ENCODE peak calls at places on chromosome 1, in six cellular contexts. A is Peyer's patch, I is adrenal gland, T is astrocyte of the spinal cord, G is progenitor cell of endocrine pancreas, R is nephron progenitor cell. N is an unnamed sample.

GRCh38 chr1:240352769-240353168 is 259.2 kb downstream of the GREM2 start:
- DNase-seq in A (no peak), G (no peak), R (no peak), T (peak), I (no peak), N (no peak)

GRCh38 chr1:169794530-169795416 is at the start of gene METTL18:
- DNase-seq in G (peak), R (peak), A (peak), T (peak), I (peak), N (peak)

GRCh38 chr1:24901791-24902470 is 28.1 kb downstream of the RUNX3 start:
- DNase-seq in I (no peak), G (no peak), T (no peak), A (peak), R (no peak), N (no peak)

GRCh38 chr1:211329764-211330201 is 3.1 kb downstream of the TRAF5 start:
- DNase-seq in G (no peak), I (peak), R (no peak), T (no peak), A (no peak), N (no peak)

GRCh38 chr1:245060684-245061374 is 94.0 kb upstream of the KIF26B start:
- DNase-seq in A (peak), T (peak), R (no peak), G (no peak), I (peak), N (peak)

GRCh38 chr1:240356568-240356967 is 255.4 kb downstream of the GREM2 start:
- DNase-seq in R (no peak), G (no peak), T (no peak), I (no peak), A (no peak), N (no peak)

GRCh38 chr1:183032122-183032921 is 9.1 kb downstream of the LAMC1 start:
- DNase-seq in G (no peak), T (peak), R (no peak), A (no peak), I (peak), N (no peak)

GRCh38 chr1:19209439-19209989 is 552 bp downstream of the UBR4 start:
- DNase-seq in T (peak), R (peak), I (peak), A (no peak), G (no peak), N (peak)

GRCh38 chr1:164999135-164999534 is 357.4 kb downstream of the LMX1A start:
- DNase-seq in G (no peak), A (no peak), T (no peak), R (no peak), I (no peak), N (no peak)

GRCh38 chr1:116020668-116021272 is 44.5 kb downstream of the SLC22A15 start:
- DNase-seq in A (peak), T (peak), R (peak), G (no peak), I (peak), N (peak)

GRCh38 chr1:53306168-53306567 is 21.7 kb downstream of the LRP8 start:
- DNase-seq in I (no peak), G (no peak), A (no peak), R (no peak), T (no peak), N (no peak)

GRCh38 chr1:40313958-40314720 is 2.9 kb downstream of the COL9A2 start:
- DNase-seq in G (no peak), A (no peak), T (no peak), R (no peak), I (no peak), N (no peak)

DNA sequence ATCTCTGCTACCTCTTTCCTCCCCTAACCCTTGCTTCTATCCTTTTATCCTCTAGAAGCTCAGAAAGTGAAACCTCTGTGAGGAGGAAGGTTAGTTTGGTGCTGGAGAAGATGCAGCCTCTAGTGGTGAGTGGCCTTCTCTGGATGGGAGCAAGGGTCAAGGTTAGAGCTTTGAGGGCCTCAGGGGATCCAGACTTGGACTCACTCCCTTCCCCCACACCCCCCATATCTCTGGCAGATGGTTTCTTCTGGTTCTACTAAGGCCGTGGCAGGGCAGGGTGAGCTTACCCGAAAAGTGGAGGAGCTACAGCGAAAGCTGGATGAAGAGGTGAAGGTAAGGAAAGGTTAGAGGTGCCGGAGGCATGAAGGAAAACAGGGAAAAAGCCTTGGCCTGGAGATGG is 9.2 kb downstream of the CGN start:
- DNase-seq in R (no peak), G (no peak), T (no peak), A (no peak), I (no peak), N (no peak)
- TF ChIP-seq CTCF in R (no peak), G (no peak), T (no peak), A (peak), I (no peak), N (no peak)

DNA sequence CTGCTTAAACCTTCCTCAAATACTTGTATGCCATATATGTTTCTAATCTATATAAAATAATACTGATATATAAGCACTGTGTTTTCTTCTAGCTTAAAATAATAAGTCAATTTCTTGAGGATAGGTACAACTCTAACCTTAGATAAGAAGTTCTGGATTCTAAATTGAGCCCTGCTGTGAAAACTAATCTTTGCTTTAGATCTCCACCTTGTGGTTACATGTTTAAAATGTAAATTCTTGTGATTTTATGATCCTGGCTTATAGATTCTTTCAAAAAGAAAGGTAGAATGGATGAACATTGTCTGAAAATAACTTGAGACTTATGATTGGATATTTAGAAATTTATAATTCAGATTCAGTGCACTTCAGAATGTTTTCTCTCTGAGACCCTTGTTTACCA is 38.9 kb upstream of the HMCN1 start:
- DNase-seq in I (no peak), T (no peak), G (no peak), R (no peak), A (no peak), N (no peak)
- TF ChIP-seq CTCF in I (no peak), T (peak), G (no peak), R (no peak), A (peak), N (no peak)

DNA sequence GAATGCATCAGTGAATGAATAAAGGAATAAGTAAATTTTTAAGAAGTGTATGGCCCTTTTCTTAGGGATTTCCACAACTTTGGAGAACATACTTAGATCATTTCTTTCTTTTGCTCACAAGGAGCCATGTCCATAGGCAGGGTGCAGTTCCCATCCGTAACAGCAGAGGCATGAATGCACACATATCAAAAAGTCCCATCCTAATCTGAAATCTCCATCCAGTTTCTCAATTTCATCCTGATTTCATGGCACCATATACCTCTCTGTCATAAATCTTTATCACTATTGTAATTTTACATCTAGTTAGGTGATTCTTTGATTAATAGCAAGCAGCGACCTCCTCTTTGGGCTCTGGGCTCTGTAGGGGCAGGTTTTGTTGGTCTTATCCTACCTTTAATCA is 359.2 kb downstream of the RRAGC start:
- DNase-seq in A (no peak), R (no peak), I (no peak), G (no peak), T (no peak), N (no peak)
- TF ChIP-seq CTCF in A (no peak), R (peak), I (peak), G (peak), T (peak), N (peak)

GRCh38 chr1:166017395-166017794 is 149.4 kb downstream of the FAM78B start:
- DNase-seq in A (no peak), T (no peak), R (peak), G (no peak), I (no peak), N (no peak)
- TF ChIP-seq CTCF in A (no peak), T (no peak), R (peak), G (peak), I (no peak), N (no peak)

GRCh38 chr1:48450505-48450904 is 21.5 kb downstream of the SPATA6 start:
- DNase-seq in I (peak), G (no peak), T (peak), R (no peak), A (no peak), N (no peak)
- TF ChIP-seq CTCF in I (no peak), G (no peak), T (peak), R (no peak), A (peak), N (peak)

GRCh38 chr1:156104861-156105546 is 9.5 kb upstream of the LMNA start:
- DNase-seq in I (no peak), R (no peak), A (no peak), G (no peak), T (no peak), N (peak)
- TF ChIP-seq CTCF in I (no peak), R (no peak), A (no peak), G (no peak), T (no peak), N (no peak)

GRCh38 chr1:235087906-235088305 is 40.7 kb downstream of the TOMM20 start:
- DNase-seq in R (no peak), I (no peak), G (no peak), T (no peak), A (peak), N (no peak)
- TF ChIP-seq CTCF in R (no peak), I (no peak), G (no peak), T (no peak), A (no peak), N (no peak)

GRCh38 chr1:197924516-197925123 is 7.4 kb downstream of the LHX9 start:
- DNase-seq in A (no peak), R (peak), T (peak), I (peak), G (no peak), N (no peak)
- TF ChIP-seq CTCF in A (peak), R (peak), T (peak), I (peak), G (peak), N (peak)

GRCh38 chr1:220810179-220810653 is 23.5 kb downstream of the MTARC1 start:
- DNase-seq in T (peak), I (peak), A (peak), G (peak), R (peak), N (peak)

GRCh38 chr1:220809704-220810103 is 23.0 kb downstream of the MTARC1 start:
- DNase-seq in T (no peak), R (no peak), A (no peak), I (no peak), G (no peak), N (no peak)

GRCh38 chr1:220811695-220812094 is 25.0 kb downstream of the MTARC1 start:
- DNase-seq in G (no peak), A (no peak), T (no peak), I (no peak), R (no peak), N (no peak)

GRCh38 chr1:220812308-220812707 is 25.6 kb downstream of the MTARC1 start:
- DNase-seq in T (no peak), R (no peak), A (no peak), G (no peak), I (no peak), N (no peak)

GRCh38 chr1:220810963-220811362 is 24.2 kb downstream of the MTARC1 start:
- DNase-seq in A (no peak), I (no peak), R (no peak), G (no peak), T (no peak), N (no peak)
- TF ChIP-seq CTCF in A (no peak), I (no peak), R (no peak), G (no peak), T (no peak), N (no peak)